ENCODE peak calls at places on chromosomes 3 and 15, in seven cellular contexts. Z is K562, G is endothelial cell of umbilical vein, F is heart left ventricle, U is sigmoid colon, R is breast epithelium, P is ovary. D is an unnamed sample.

GRCh38 chr3:181278468-181279238 is 289.1 kb upstream of the DNAJC19 start:
- DNase-seq in Z (peak; percentile 1), G (peak; percentile 6), F (no peak), U (no peak), R (no peak), P (no peak), D (no peak)

GRCh38 chr15:93087825-93088199 is 1.2 kb downstream of the RGMA start:
- DNase-seq in Z (peak; percentile 61), G (peak; percentile 47), F (peak; percentile 71), U (peak; percentile 92), R (no peak), P (peak; percentile 86), D (peak; percentile 70)

GRCh38 chr3:58578873-58579272 is 1.7 kb upstream of the FAM107A start:
- DNase-seq in Z (no peak), G (no peak), F (no peak), U (no peak), R (no peak), P (no peak), D (no peak)

GRCh38 chr3:111534701-111535100 is 7.3 kb upstream of the CD96 start:
- DNase-seq in Z (no peak), G (no peak), F (no peak), U (no peak), R (no peak), P (no peak), D (no peak)

GRCh38 chr15:64379216-64379960 is 1.9 kb downstream of the PCLAF start:
- DNase-seq in Z (no peak), G (no peak), F (no peak), U (peak; percentile 28), R (no peak), P (no peak), D (no peak)

GRCh38 chr3:57977755-57978715 is 30.2 kb upstream of the FLNB start:
- DNase-seq in Z (no peak), G (no peak), F (no peak), U (no peak), R (no peak), P (no peak), D (no peak)

GRCh38 chr3:132606085-132606484 is 9.0 kb downstream of the ACKR4 start:
- DNase-seq in Z (no peak), G (no peak), F (no peak), U (no peak), R (no peak), P (no peak), D (no peak)

GRCh38 chr15:65535192-65535591 is 4.9 kb downstream of the HACD3 start:
- DNase-seq in Z (no peak), G (no peak), F (no peak), U (no peak), R (no peak), P (no peak), D (no peak)

GRCh38 chr15:29631076-29632070 is 190.9 kb downstream of the TJP1 start:
- DNase-seq in Z (no peak), G (no peak), F (no peak), U (no peak), R (no peak), P (no peak), D (no peak)

GRCh38 chr3:39531681-39532080 is 64.2 kb downstream of the MOBP start:
- DNase-seq in Z (no peak), G (peak; percentile 98), F (no peak), U (no peak), R (no peak), P (no peak), D (no peak)

GRCh38 chr3:58349792-58350626 is 17.3 kb downstream of the PXK start:
- DNase-seq in Z (no peak), G (no peak), F (no peak), U (no peak), R (no peak), P (no peak), D (peak; percentile 51)

GRCh38 chr15:69820819-69821218 is 276.9 kb downstream of the TLE3 start:
- DNase-seq in Z (no peak), G (no peak), F (no peak), U (no peak), R (no peak), P (no peak), D (no peak)

GRCh38 chr15:69653846-69654245 is 201.2 kb downstream of the RPLP1 start:
- DNase-seq in Z (no peak), G (no peak), F (no peak), U (no peak), R (peak; percentile 33), P (no peak), D (no peak)

GRCh38 chr3:197186887-197187588 is 111.4 kb downstream of the DLG1 start:
- DNase-seq in Z (peak; percentile 73), G (peak; percentile 71), F (no peak), U (no peak), R (no peak), P (no peak), D (no peak)

GRCh38 chr15:85316244-85316934 is 64.0 kb upstream of the AKAP13 start:
- DNase-seq in Z (no peak), G (no peak), F (no peak), U (no peak), R (no peak), P (no peak), D (no peak)

GRCh38 chr15:68421798-68422402 is 10.1 kb downstream of the ITGA11 start:
- DNase-seq in Z (no peak), G (no peak), F (no peak), U (no peak), R (no peak), P (peak; percentile 8), D (no peak)

GRCh38 chr3:15405448-15406050 is 21.8 kb downstream of the METTL6 start:
- DNase-seq in Z (peak; percentile 76), G (peak; percentile 71), F (no peak), U (no peak), R (no peak), P (no peak), D (no peak)

GRCh38 chr15:33243393-33243792 is 48.9 kb upstream of the FMN1 start:
- DNase-seq in Z (no peak), G (no peak), F (no peak), U (no peak), R (no peak), P (no peak), D (no peak)

GRCh38 chr3:38040400-38040799 is 1.4 kb downstream of the DLEC1 start:
- DNase-seq in Z (no peak), G (no peak), F (no peak), U (no peak), R (no peak), P (no peak), D (no peak)
- H3K27me3 ChIP-seq in Z (peaks cover 49% of the 10 kb centered on the region), G (peaks cover 13% of the 10 kb centered on the region), F (no peaks in the 10 kb centered on the region), U (peaks cover 5% of the 10 kb centered on the region), R (no peaks in the 10 kb centered on the region), P (no peaks in the 10 kb centered on the region), D (no peaks in the 10 kb centered on the region)

GRCh38 chr3:109339186-109339585 is 1.8 kb upstream of the DPPA4 start:
- DNase-seq in Z (no peak), G (no peak), F (no peak), U (no peak), R (no peak), P (no peak), D (no peak)

GRCh38 chr3:109337393-109337792 is at the start of gene DPPA4:
- DNase-seq in Z (no peak), G (no peak), F (no peak), U (no peak), R (no peak), P (no peak), D (no peak)

GRCh38 chr3:109339714-109340648 is 2.6 kb upstream of the DPPA4 start:
- DNase-seq in Z (no peak), G (no peak), F (no peak), U (no peak), R (no peak), P (no peak), D (no peak)

GRCh38 chr3:109336272-109336957 is 931 bp downstream of the DPPA4 start:
- DNase-seq in Z (no peak), G (no peak), F (no peak), U (no peak), R (no peak), P (no peak), D (no peak)

DNA sequence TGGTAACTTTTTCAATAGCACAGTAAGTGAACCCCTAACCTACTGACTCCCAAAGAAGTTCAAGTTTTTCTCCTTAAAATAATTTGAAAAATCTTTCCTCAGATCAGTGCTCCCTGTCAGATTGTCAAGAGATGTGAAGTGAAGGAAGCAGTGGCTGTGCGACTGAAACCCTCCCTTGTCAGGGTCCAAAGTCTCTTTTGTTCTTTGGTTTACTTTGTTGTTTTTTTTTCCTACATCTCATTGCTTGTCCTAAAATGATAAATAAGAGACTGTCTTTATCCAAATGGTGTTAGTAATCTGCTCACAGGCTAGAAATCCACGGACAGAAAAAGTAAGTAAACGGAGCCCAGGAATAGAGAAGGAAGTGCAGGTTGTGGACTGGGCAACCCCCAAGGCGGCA is 976 bp upstream of the DPPA4 start:
- DNase-seq in Z (no peak), G (no peak), F (no peak), U (no peak), R (no peak), P (no peak), D (no peak)
- TF ChIP-seq POLR2A in Z (no peak), G (no peak), F (no peak), U (no peak), R (no peak), P (no peak), D (no peak)

DNA sequence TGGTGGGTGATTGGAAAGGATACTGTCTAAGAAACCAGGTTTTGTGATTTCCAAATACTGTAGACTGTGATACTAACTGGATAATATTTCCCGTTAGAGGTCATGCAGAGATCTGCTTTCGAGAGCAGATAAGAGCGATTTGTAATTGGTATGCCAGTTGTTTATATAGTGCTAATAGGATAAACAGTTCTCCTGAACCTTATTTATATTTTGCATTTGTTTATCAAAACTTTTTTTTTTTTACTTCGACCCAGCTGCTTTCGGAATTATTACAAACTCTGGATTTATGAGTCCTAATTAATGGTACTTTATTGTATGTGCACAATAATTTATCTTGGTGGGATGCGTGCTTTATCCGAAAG is 62.0 kb downstream of the SMAD6 start:
- DNase-seq in Z (no peak), G (no peak), F (no peak), U (no peak), R (no peak), P (no peak), D (no peak)
- H3K4me1 ChIP-seq in Z (peaks cover 17% of the 10 kb centered on the region), G (peaks cover 70% of the 10 kb centered on the region), F (peaks cover 85% of the 10 kb centered on the region), U (peaks cover 42% of the 10 kb centered on the region), R (peaks cover 23% of the 10 kb centered on the region), P (peaks cover 32% of the 10 kb centered on the region), D (peaks cover 79% of the 10 kb centered on the region)

GRCh38 chr15:74133703-74134386 is 3.5 kb downstream of the ISLR2 start:
- DNase-seq in Z (no peak), G (no peak), F (no peak), U (no peak), R (no peak), P (peak; percentile 27), D (no peak)
- H3K27me3 ChIP-seq in Z (peaks cover 59% of the 10 kb centered on the region), G (peaks cover 77% of the 10 kb centered on the region), F (peaks cover 43% of the 10 kb centered on the region), U (peaks cover 100% of the 10 kb centered on the region), R (peaks cover 3% of the 10 kb centered on the region), P (peaks cover 4% of the 10 kb centered on the region), D (peaks cover 97% of the 10 kb centered on the region)

DNA sequence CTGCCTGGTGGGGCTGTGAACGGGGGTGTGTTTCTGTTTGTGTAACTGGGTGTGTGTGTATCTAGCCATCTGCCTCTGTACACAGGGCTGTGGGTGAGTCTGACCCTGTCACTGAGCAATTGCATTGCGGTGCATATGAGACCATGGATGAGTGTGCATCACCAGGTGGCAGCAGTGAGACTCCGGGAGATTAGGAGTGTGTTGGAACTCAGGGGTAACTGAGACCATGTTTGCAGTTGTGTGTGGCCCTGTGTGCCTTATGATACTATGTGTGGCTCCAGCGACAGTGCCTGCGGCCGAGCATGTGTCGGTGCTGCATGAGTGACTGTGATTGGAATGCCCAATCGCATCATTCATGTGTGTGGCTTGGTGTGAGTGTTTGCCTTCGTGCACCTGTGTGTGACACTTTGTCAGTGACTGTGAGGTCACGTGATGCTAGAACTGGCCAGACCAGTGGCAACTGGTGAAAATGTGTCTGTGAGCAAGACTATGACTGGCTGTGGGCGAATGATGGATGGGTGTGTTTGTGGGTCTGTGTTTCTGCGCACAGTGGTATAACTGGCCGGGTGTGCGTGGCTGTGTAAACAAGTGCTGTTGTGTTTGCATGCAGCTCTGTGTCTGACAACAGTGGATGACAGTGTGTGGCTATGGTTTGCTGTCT is 14.0 kb downstream of the VILL start:
- DNase-seq in Z (peak; percentile 87), G (peak; percentile 50), F (peak; percentile 87), U (peak; percentile 82), R (peak; percentile 84), P (no peak), D (peak; percentile 91)
- TF ChIP-seq POLR2A in Z (no peak), G (no peak), F (no peak), U (no peak), R (no peak), P (no peak), D (no peak)

D was measured in stomach.